ENCODE peak calls at places on chromosome 7, in seven cellular contexts. H, I, M, C, V, K and S are unnamed samples.

GRCh38 chr7:142890838-142891485 is 5.4 kb upstream of the TRPV6 start:
- DNase-seq in H (no peak), I (no peak), M (no peak), C (no peak), V (no peak), K (no peak), S (peak)

GRCh38 chr7:124779620-124780019 is 14.0 kb upstream of the GPR37 start:
- DNase-seq in H (no peak), I (no peak), M (no peak), C (no peak), V (no peak), K (no peak), S (no peak)

GRCh38 chr7:29396563-29396962 is 167.1 kb upstream of the PRR15 start:
- DNase-seq in H (no peak), I (no peak), M (no peak), C (no peak), V (no peak), K (no peak), S (no peak)

GRCh38 chr7:66301737-66302136 is 96.6 kb downstream of the TPST1 start:
- DNase-seq in H (no peak), I (peak), M (no peak), C (peak), V (no peak), K (no peak), S (no peak)

GRCh38 chr7:75534727-75535307 is 42.7 kb downstream of the SPDYE5 start:
- DNase-seq in H (no peak), I (peak), M (peak), C (peak), V (no peak), K (no peak), S (no peak)

GRCh38 chr7:2220030-2220429 is 12.7 kb downstream of the MAD1L1 start:
- DNase-seq in H (peak), I (no peak), M (no peak), C (no peak), V (no peak), K (no peak), S (no peak)

GRCh38 chr7:90560730-90561129 is 35.4 kb upstream of the CDK14 start:
- DNase-seq in H (no peak), I (peak), M (peak), C (peak), V (no peak), K (no peak), S (no peak)

GRCh38 chr7:519429-519973 is at the start of gene PDGFA:
- DNase-seq in H (no peak), I (peak), M (no peak), C (peak), V (no peak), K (no peak), S (no peak)

GRCh38 chr7:129550673-129551360 is 48.5 kb downstream of the SMKR1 start:
- DNase-seq in H (no peak), I (no peak), M (no peak), C (peak), V (no peak), K (peak), S (no peak)

GRCh38 chr7:99324966-99325596 is 617 bp upstream of the ARPC1A start:
- DNase-seq in H (no peak), I (no peak), M (no peak), C (no peak), V (no peak), K (no peak), S (no peak)

GRCh38 chr7:29394321-29394720 is 169.3 kb upstream of the PRR15 start:
- DNase-seq in H (no peak), I (no peak), M (no peak), C (no peak), V (no peak), K (no peak), S (no peak)

GRCh38 chr7:152451356-152451755 is 15.6 kb upstream of the KMT2C start:
- DNase-seq in H (no peak), I (no peak), M (no peak), C (no peak), V (no peak), K (no peak), S (no peak)

GRCh38 chr7:159027091-159027802 is 117.4 kb downstream of the VIPR2 start:
- DNase-seq in H (no peak), I (no peak), M (no peak), C (no peak), V (no peak), K (peak), S (peak)

GRCh38 chr7:2974093-2974819 is 69.4 kb downstream of the CARD11 start:
- DNase-seq in H (no peak), I (no peak), M (no peak), C (no peak), V (no peak), K (no peak), S (no peak)

GRCh38 chr7:47375121-47375551 is 206.8 kb downstream of the TNS3 start:
- DNase-seq in H (no peak), I (peak), M (no peak), C (peak), V (no peak), K (no peak), S (peak)

GRCh38 chr7:130875265-130875741 is 141.3 kb upstream of the KLF14 start:
- DNase-seq in H (no peak), I (peak), M (no peak), C (no peak), V (no peak), K (peak), S (no peak)

GRCh38 chr7:159012353-159013069 is 132.2 kb downstream of the VIPR2 start:
- DNase-seq in H (no peak), I (no peak), M (no peak), C (no peak), V (no peak), K (no peak), S (no peak)

GRCh38 chr7:78345979-78346378 is 547.4 kb downstream of the PHTF2 start:
- DNase-seq in H (no peak), I (no peak), M (no peak), C (no peak), V (no peak), K (no peak), S (no peak)

GRCh38 chr7:152902054-152902453 is 142.5 kb downstream of the ACTR3B start:
- DNase-seq in H (no peak), I (no peak), M (no peak), C (no peak), V (no peak), K (no peak), S (no peak)

GRCh38 chr7:39811161-39811614 is 138.9 kb upstream of the CDK13 start:
- DNase-seq in H (no peak), I (peak), M (peak), C (peak), V (no peak), K (no peak), S (no peak)

GRCh38 chr7:91228327-91228726 is 35.9 kb upstream of the FZD1 start:
- DNase-seq in H (no peak), I (no peak), M (no peak), C (no peak), V (no peak), K (no peak), S (no peak)

GRCh38 chr7:101558742-101559325 is 70.3 kb downstream of the MYL10 start:
- DNase-seq in H (peak), I (no peak), M (no peak), C (no peak), V (no peak), K (peak), S (peak)

GRCh38 chr7:102425639-102426267 is 7.6 kb upstream of the ORAI2 start:
- DNase-seq in H (no peak), I (no peak), M (no peak), C (no peak), V (no peak), K (peak), S (no peak)

GRCh38 chr7:100167912-100168323 is 499 bp downstream of the GAL3ST4 start:
- DNase-seq in H (no peak), I (no peak), M (no peak), C (peak), V (no peak), K (peak), S (no peak)

GRCh38 chr7:87658553-87658952 is 30.4 kb downstream of the RUNDC3B start:
- DNase-seq in H (no peak), I (no peak), M (no peak), C (no peak), V (no peak), K (no peak), S (no peak)

GRCh38 chr7:112067609-112068540 is 138.3 kb downstream of the DOCK4 start:
- DNase-seq in H (no peak), I (no peak), M (no peak), C (peak), V (no peak), K (no peak), S (no peak)

GRCh38 chr7:95547356-95547755 is 49.0 kb downstream of the PDK4 start:
- DNase-seq in H (no peak), I (no peak), M (no peak), C (no peak), V (no peak), K (no peak), S (no peak)

GRCh38 chr7:29230871-29231345 is 36.3 kb downstream of the CHN2 start:
- DNase-seq in H (no peak), I (no peak), M (no peak), C (no peak), V (no peak), K (no peak), S (no peak)

GRCh38 chr7:152006336-152006735 is 19.1 kb upstream of the GALNT11 start:
- DNase-seq in H (no peak), I (no peak), M (no peak), C (peak), V (no peak), K (no peak), S (no peak)

GRCh38 chr7:141710301-141710700 is 2.1 kb downstream of the WEE2 start:
- DNase-seq in H (no peak), I (no peak), M (no peak), C (no peak), V (no peak), K (no peak), S (no peak)

GRCh38 chr7:141709749-141710148 is 1.6 kb downstream of the WEE2 start:
- DNase-seq in H (no peak), I (no peak), M (no peak), C (no peak), V (no peak), K (no peak), S (no peak)

GRCh38 chr7:141706394-141707064 is 1.6 kb upstream of the WEE2 start:
- DNase-seq in H (no peak), I (no peak), M (no peak), C (no peak), V (no peak), K (no peak), S (no peak)

GRCh38 chr7:141709318-141709717 is 1.2 kb downstream of the WEE2 start:
- DNase-seq in H (no peak), I (no peak), M (no peak), C (no peak), V (no peak), K (no peak), S (no peak)

DNA sequence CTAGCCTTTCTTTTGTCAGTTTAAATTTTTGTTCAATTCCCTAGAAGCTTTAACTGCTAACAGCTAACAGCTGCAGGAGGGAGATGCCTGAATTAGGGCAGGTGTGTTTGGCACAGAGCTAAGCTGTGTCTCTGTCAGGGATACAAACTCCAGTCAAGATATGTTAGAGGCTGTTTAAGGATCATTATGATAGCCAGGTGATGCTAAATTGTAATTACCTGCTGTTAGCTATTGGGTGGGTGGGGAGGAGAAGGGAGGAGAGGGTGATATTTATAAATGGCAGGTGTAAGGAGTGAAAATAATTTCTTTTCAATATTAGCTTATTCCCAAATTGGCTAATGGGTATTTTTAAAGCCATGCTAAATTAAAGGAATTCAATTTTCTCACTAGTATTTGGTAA is at the start of gene WEE2:
- DNase-seq in H (no peak), I (no peak), M (no peak), C (no peak), V (no peak), K (no peak), S (no peak)
- TF ChIP-seq CTCF in H (no peak), I (no peak), M (no peak), C (no peak), V (no peak), K (no peak), S (no peak)

GRCh38 chr7:114087674-114088539 is 169.1 kb upstream of the PPP1R3A start:
- DNase-seq in H (no peak), I (no peak), M (no peak), C (no peak), V (no peak), K (peak), S (peak)
- H3K4me3 ChIP-seq in H (no peak), I (no peak), M (no peak), C (peak), V (peak), K (peak), S (peak)

GRCh38 chr7:32164341-32164996 is 94.3 kb upstream of the PDE1C start:
- DNase-seq in H (no peak), I (peak), M (no peak), C (peak), V (no peak), K (peak), S (no peak)
- TF ChIP-seq CTCF in H (peak), I (peak), M (peak), C (peak), V (peak), K (peak), S (peak)

DNA sequence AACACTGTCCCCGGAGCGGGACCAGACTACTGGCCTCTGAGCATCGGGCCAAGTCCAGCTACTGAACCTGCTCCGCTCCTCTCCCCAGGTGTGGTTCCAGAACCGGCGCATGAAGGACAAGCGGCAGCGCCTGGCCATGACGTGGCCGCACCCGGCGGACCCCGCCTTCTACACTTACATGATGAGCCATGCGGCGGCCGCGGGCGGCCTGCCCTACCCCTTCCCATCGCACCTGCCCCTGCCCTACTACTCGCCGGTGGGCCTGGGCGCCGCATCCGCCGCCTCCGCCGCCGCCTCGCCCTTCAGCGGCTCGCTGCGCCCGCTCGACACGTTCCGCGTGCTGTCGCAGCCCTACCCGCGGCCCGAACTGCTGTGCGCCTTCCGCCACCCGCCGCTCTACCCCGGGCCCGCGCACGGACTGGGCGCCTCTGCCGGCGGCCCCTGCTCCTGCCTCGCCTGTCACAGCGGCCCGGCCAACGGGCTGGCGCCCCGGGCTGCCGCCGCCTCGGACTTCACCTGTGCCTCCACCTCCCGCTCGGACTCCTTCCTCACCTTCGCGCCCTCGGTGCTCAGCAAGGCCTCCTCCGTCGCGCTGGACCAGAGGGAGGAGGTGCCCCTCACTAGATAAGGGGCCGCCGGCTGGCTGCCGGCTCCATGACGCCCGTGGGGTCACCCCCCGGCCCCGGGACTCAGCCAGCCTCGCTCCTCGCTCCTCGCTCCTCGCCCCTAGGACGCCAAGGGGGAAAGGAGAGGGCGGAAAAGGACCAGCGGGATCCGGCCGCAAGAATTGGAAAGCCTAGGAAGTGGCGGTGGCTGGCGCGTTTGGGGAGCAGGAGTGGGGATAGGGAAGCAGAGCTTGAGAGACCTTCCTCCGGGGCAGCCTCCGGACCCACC is 3.4 kb downstream of the EVX1 start:
- DNase-seq in H (no peak), I (no peak), M (no peak), C (no peak), V (no peak), K (peak), S (no peak)
- H3K4me3 ChIP-seq in H (no peak), I (no peak), M (no peak), C (no peak), V (peak), K (no peak), S (peak)

GRCh38 chr7:138459300-138460175 is 521 bp upstream of the TRIM24 start:
- DNase-seq in H (peak), I (peak), M (peak), C (peak), V (peak), K (peak), S (peak)
- TF ChIP-seq CTCF in H (no peak), I (peak), M (peak), C (peak), V (peak), K (peak), S (no peak)

GRCh38 chr7:26306770-26307169 is 15.1 kb downstream of the SNX10 start:
- DNase-seq in H (no peak), I (no peak), M (no peak), C (no peak), V (no peak), K (no peak), S (no peak)

GRCh38 chr7:26309089-26309488 is 17.4 kb downstream of the SNX10 start:
- DNase-seq in H (no peak), I (no peak), M (no peak), C (no peak), V (no peak), K (no peak), S (no peak)

GRCh38 chr7:26308551-26308950 is 16.9 kb downstream of the SNX10 start:
- DNase-seq in H (no peak), I (no peak), M (no peak), C (no peak), V (no peak), K (no peak), S (no peak)

GRCh38 chr7:26305869-26306665 is 14.4 kb downstream of the SNX10 start:
- DNase-seq in H (no peak), I (no peak), M (no peak), C (no peak), V (no peak), K (no peak), S (no peak)

GRCh38 chr7:26307226-26307625 is 15.6 kb downstream of the SNX10 start:
- DNase-seq in H (no peak), I (peak), M (no peak), C (no peak), V (no peak), K (no peak), S (no peak)
- H3K4me3 ChIP-seq in H (no peak), I (no peak), M (no peak), C (no peak), V (no peak), K (no peak), S (no peak)